ENCODE peak calls at places on chromosomes 6 and 20, in six cellular contexts. L, C, X, J, S and W are unnamed samples.

GRCh38 chr6:154002894-154003293 is 36.1 kb upstream of the OPRM1 start:
- DNase-seq in L (no peak), C (no peak), X (no peak), J (no peak), S (no peak), W (no peak)

GRCh38 chr6:84657486-84657885 is 106.9 kb downstream of the TBX18 start:
- DNase-seq in L (no peak), C (peak; percentile 25), X (no peak), J (no peak), S (no peak), W (no peak)

GRCh38 chr6:167815296-167815980 is 11.3 kb upstream of the AFDN start:
- DNase-seq in L (no peak), C (no peak), X (no peak), J (no peak), S (no peak), W (no peak)

GRCh38 chr20:41693136-41693979 is 75.2 kb upstream of the CHD6 start:
- DNase-seq in L (peak; percentile 64), C (peak; percentile 85), X (peak; percentile 93), J (peak; percentile 94), S (peak; percentile 68), W (peak; percentile 87)

GRCh38 chr6:73779943-73780342 is 83.9 kb downstream of the CD109 start:
- DNase-seq in L (no peak), C (no peak), X (no peak), J (no peak), S (no peak), W (no peak)

GRCh38 chr6:56510984-56511531 is 131.6 kb downstream of the DST start:
- DNase-seq in L (no peak), C (peak; percentile 30), X (no peak), J (peak; percentile 69), S (no peak), W (no peak)

GRCh38 chr6:158377866-158378265 is 65.6 kb downstream of the TULP4 start:
- DNase-seq in L (no peak), C (peak; percentile 43), X (peak; percentile 35), J (no peak), S (no peak), W (no peak)

GRCh38 chr6:33021917-33022316 is 12.5 kb upstream of the HLA-DOA start:
- DNase-seq in L (no peak), C (no peak), X (no peak), J (no peak), S (no peak), W (no peak)

GRCh38 chr20:63053430-63054102 is 46.8 kb upstream of the BHLHE23 start:
- DNase-seq in L (no peak), C (no peak), X (no peak), J (no peak), S (no peak), W (peak; percentile 40)

GRCh38 chr6:20542927-20543602 is 8.8 kb downstream of the CDKAL1 start:
- DNase-seq in L (no peak), C (peak; percentile 85), X (peak; percentile 71), J (peak; percentile 85), S (no peak), W (no peak)

GRCh38 chr6:167904791-167905190 is 78.1 kb downstream of the AFDN start:
- DNase-seq in L (no peak), C (no peak), X (no peak), J (no peak), S (no peak), W (no peak)

DNA sequence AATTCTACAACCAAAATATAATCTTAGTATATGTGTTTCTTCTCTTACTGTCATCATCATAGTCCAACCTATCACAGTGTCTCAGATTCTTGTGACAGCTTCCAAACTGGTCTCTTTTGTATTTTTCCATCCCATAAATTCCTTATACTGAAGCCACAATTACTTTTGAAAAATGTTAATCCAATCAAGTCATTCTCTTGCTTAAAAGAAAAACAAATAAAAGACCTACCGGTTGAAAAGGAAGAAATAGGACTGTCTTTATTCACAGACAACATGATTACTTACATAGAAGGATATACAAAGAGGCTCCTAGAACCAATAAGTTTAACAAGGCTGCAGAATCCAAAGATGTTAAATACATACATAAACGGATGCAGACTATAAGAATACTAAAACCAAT is 339.9 kb downstream of the RNGTT start:
- DNase-seq in L (no peak), C (no peak), X (no peak), J (no peak), S (no peak), W (no peak)
- H3K9me3 ChIP-seq in L (no peaks in the 10 kb centered on the region), C (no peaks in the 10 kb centered on the region), X (no peaks in the 10 kb centered on the region), J (no peaks in the 10 kb centered on the region), S (no peaks in the 10 kb centered on the region), W (no peaks in the 10 kb centered on the region)

GRCh38 chr6:118781897-118782296 is 112.1 kb upstream of the ASF1A start:
- DNase-seq in L (no peak), C (no peak), X (no peak), J (no peak), S (no peak), W (no peak)
- H3K27ac ChIP-seq in L (no peak overlapping the region), C (no peak overlapping the region), X (no peak overlapping the region), J (no peak overlapping the region), S (no peak overlapping the region), W (no peak overlapping the region)

DNA sequence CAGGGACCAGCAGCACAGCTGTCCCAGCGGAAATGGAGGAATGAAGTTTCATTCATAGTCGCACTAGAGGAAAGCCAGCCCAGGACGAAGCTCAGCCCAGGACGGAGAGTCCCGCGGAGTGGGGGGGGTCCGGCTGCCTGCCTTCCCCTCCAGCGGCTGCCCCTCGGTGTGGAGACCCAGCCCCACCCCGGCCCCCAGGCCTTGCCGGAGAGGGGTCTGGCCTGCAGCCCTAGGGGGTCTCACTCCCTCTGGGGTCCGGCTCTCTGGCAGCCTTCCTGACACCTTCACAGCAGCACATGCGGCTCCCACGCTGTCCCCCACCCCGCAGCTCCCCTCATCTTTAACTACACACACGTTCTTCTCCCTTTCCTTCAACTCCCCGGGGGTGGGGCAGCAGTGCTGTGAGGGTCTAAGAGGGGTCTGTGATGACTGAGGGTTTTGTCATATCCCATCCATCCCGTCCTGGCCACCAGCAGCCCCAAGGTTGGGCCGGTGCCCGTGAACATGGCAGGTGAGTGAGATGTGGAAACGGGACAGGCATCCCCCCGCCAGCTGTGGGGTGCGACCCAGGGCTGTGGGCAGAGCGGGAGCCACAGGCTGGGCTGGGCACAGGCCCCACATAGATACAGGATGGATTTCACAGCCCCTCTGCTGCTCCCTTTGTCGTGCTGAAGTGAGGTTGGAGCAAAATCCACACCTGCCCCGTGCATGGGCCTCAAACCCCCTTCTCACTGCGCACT is 41.8 kb downstream of the DLL1 start:
- DNase-seq in L (no peak), C (no peak), X (no peak), J (no peak), S (no peak), W (no peak)
- H3K9me3 ChIP-seq in L (no peaks in the 10 kb centered on the region), C (no peaks in the 10 kb centered on the region), X (no peaks in the 10 kb centered on the region), J (no peaks in the 10 kb centered on the region), S (no peaks in the 10 kb centered on the region), W (no peaks in the 10 kb centered on the region)

GRCh38 chr6:36850001-36850400 is 10.8 kb upstream of the CPNE5 start:
- DNase-seq in L (no peak), C (no peak), X (no peak), J (no peak), S (no peak), W (no peak)
- H3K27ac ChIP-seq in L (no peak overlapping the region), C (no peak overlapping the region), X (no peak overlapping the region), J (peak overlapping the region; percentile 91), S (no peak overlapping the region), W (no peak overlapping the region)